ENCODE peak calls at places on chromosomes 12 and 14, in ten cellular contexts. One of them, this sample, is unnamed.

GRCh38 chr14:90755661-90756304 is 60.4 kb downstream of the TTC7B start:
- DNase-seq in ovary: no peak
- DNase-seq in fibroblast of lung: no peak
- DNase-seq in hepatocyte: no peak
- DNase-seq in heart left ventricle: no peak
- DNase-seq in GM23248: peak; percentile 40
- DNase-seq in colonic mucosa: no peak
- DNase-seq in esophagus squamous epithelium: no peak
- DNase-seq in lower lobe of right lung: no peak
- DNase-seq in breast epithelium: no peak
- DNase-seq in this sample: no peak

GRCh38 chr14:24959791-24960331 is 90.1 kb downstream of the STXBP6 start:
- DNase-seq in ovary: no peak
- DNase-seq in fibroblast of lung: no peak
- DNase-seq in hepatocyte: peak; percentile 60
- DNase-seq in heart left ventricle: no peak
- DNase-seq in GM23248: no peak
- DNase-seq in colonic mucosa: no peak
- DNase-seq in esophagus squamous epithelium: no peak
- DNase-seq in lower lobe of right lung: no peak
- DNase-seq in breast epithelium: no peak
- DNase-seq in this sample: no peak

GRCh38 chr14:71123579-71124135 is 216.4 kb downstream of the PCNX1 start:
- DNase-seq in ovary: no peak
- DNase-seq in fibroblast of lung: no peak
- DNase-seq in hepatocyte: no peak
- DNase-seq in heart left ventricle: no peak
- DNase-seq in GM23248: no peak
- DNase-seq in colonic mucosa: no peak
- DNase-seq in esophagus squamous epithelium: no peak
- DNase-seq in lower lobe of right lung: no peak
- DNase-seq in breast epithelium: no peak
- DNase-seq in this sample: no peak

GRCh38 chr12:7832059-7832696 is 40.5 kb downstream of the SLC2A14 start:
- DNase-seq in ovary: no peak
- DNase-seq in fibroblast of lung: peak; percentile 54
- DNase-seq in hepatocyte: peak; percentile 54
- DNase-seq in heart left ventricle: no peak
- DNase-seq in GM23248: peak; percentile 82
- DNase-seq in colonic mucosa: no peak
- DNase-seq in esophagus squamous epithelium: no peak
- DNase-seq in lower lobe of right lung: no peak
- DNase-seq in breast epithelium: no peak
- DNase-seq in this sample: peak; percentile 43

GRCh38 chr12:131991816-131992430 is 42.2 kb downstream of the EP400 start:
- DNase-seq in ovary: no peak
- DNase-seq in fibroblast of lung: peak; percentile 75
- DNase-seq in hepatocyte: no peak
- DNase-seq in heart left ventricle: no peak
- DNase-seq in GM23248: no peak
- DNase-seq in colonic mucosa: no peak
- DNase-seq in esophagus squamous epithelium: no peak
- DNase-seq in lower lobe of right lung: no peak
- DNase-seq in breast epithelium: no peak
- DNase-seq in this sample: peak; percentile 68

GRCh38 chr14:103071544-103072251 is 12.3 kb upstream of the LBHD2 start:
- DNase-seq in ovary: no peak
- DNase-seq in fibroblast of lung: no peak
- DNase-seq in hepatocyte: no peak
- DNase-seq in heart left ventricle: peak; percentile 62
- DNase-seq in GM23248: peak; percentile 42
- DNase-seq in colonic mucosa: peak; percentile 64
- DNase-seq in esophagus squamous epithelium: no peak
- DNase-seq in lower lobe of right lung: peak; percentile 91
- DNase-seq in breast epithelium: no peak
- DNase-seq in this sample: no peak

GRCh38 chr14:53845813-53846693 is 110.6 kb downstream of the BMP4 start:
- DNase-seq in ovary: no peak
- DNase-seq in fibroblast of lung: no peak
- DNase-seq in hepatocyte: peak; percentile 32
- DNase-seq in heart left ventricle: no peak
- DNase-seq in GM23248: no peak
- DNase-seq in colonic mucosa: no peak
- DNase-seq in esophagus squamous epithelium: no peak
- DNase-seq in lower lobe of right lung: no peak
- DNase-seq in breast epithelium: no peak
- DNase-seq in this sample: no peak

GRCh38 chr14:80054020-80054419 is 157.3 kb downstream of the DIO2 start:
- DNase-seq in ovary: no peak
- DNase-seq in fibroblast of lung: no peak
- DNase-seq in hepatocyte: no peak
- DNase-seq in heart left ventricle: no peak
- DNase-seq in GM23248: no peak
- DNase-seq in colonic mucosa: no peak
- DNase-seq in esophagus squamous epithelium: no peak
- DNase-seq in lower lobe of right lung: no peak
- DNase-seq in breast epithelium: no peak
- DNase-seq in this sample: no peak

GRCh38 chr14:53929871-53930685 is 26.5 kb downstream of the BMP4 start:
- DNase-seq in ovary: no peak
- DNase-seq in fibroblast of lung: no peak
- DNase-seq in hepatocyte: peak; percentile 62
- DNase-seq in heart left ventricle: no peak
- DNase-seq in GM23248: no peak
- DNase-seq in colonic mucosa: peak; percentile 59
- DNase-seq in esophagus squamous epithelium: no peak
- DNase-seq in lower lobe of right lung: no peak
- DNase-seq in breast epithelium: no peak
- DNase-seq in this sample: no peak

GRCh38 chr12:66241061-66242043 is 52.3 kb downstream of the IRAK3 start:
- DNase-seq in ovary: no peak
- DNase-seq in fibroblast of lung: peak; percentile 79
- DNase-seq in hepatocyte: no peak
- DNase-seq in heart left ventricle: no peak
- DNase-seq in GM23248: peak; percentile 89
- DNase-seq in colonic mucosa: no peak
- DNase-seq in esophagus squamous epithelium: no peak
- DNase-seq in lower lobe of right lung: no peak
- DNase-seq in breast epithelium: no peak
- DNase-seq in this sample: peak; percentile 76

GRCh38 chr14:48857366-48857765 is 728.8 kb downstream of the RPS29 start:
- DNase-seq in ovary: no peak
- DNase-seq in fibroblast of lung: no peak
- DNase-seq in hepatocyte: no peak
- DNase-seq in heart left ventricle: no peak
- DNase-seq in GM23248: no peak
- DNase-seq in colonic mucosa: no peak
- DNase-seq in esophagus squamous epithelium: no peak
- DNase-seq in lower lobe of right lung: no peak
- DNase-seq in breast epithelium: no peak
- DNase-seq in this sample: no peak

DNA sequence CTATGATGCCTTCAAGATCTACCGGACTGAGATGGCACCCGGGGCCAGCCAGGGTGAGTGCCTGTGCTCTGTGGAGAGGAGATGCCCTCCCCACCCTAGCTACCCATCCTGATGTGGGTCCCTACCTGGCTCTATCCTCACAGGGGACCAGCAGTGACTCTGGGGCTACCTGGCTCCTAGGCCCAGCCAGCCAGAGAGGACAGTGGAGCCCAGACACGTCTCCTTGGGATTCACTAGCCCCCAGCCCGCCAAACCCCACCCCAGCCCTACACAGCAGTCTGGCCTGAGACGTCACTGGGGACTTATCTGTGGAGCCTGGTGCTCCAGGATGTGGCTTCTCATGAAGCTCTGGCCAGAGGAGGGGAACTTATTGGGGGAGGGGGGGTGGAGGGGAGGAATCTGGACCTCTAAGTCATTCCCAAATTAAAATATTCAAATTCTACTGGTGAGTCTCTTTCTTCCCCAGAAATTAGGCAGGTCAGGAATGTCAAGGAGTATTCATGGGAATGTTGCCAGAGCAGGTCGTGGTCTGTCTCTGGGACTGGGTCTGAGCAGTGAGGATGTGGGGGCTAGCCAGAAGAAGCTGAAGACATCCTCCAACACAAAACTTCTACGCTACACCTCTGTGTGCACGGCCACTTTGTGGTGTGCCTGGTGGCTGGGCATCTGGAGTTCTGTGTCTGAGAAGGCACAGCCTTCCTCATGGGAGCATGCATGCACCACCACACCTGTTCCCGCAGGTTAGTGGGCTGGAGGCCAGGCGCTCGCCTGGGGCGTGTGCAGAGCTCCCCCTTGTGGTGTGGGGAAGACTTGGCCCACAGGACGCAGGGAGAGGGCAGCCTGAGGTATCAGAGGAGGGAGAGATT is 2.7 kb downstream of the CMTM5 start:
- DNase-seq in ovary: peak; percentile 58
- DNase-seq in fibroblast of lung: peak; percentile 10
- DNase-seq in hepatocyte: peak; percentile 79
- DNase-seq in heart left ventricle: peak; percentile 81
- DNase-seq in GM23248: peak; percentile 63
- DNase-seq in colonic mucosa: peak; percentile 71
- DNase-seq in esophagus squamous epithelium: no peak
- DNase-seq in lower lobe of right lung: peak; percentile 82
- DNase-seq in breast epithelium: peak; percentile 62
- DNase-seq in this sample: no peak
- H3K9me3 ChIP-seq in ovary: no peaks in the 10 kb centered on the region
- H3K9me3 ChIP-seq in fibroblast of lung: no peaks in the 10 kb centered on the region
- H3K9me3 ChIP-seq in hepatocyte: no peaks in the 10 kb centered on the region
- H3K9me3 ChIP-seq in heart left ventricle: no peaks in the 10 kb centered on the region
- H3K9me3 ChIP-seq in GM23248: no peaks in the 10 kb centered on the region
- H3K9me3 ChIP-seq in colonic mucosa: no peaks in the 10 kb centered on the region
- H3K9me3 ChIP-seq in esophagus squamous epithelium: no peaks in the 10 kb centered on the region
- H3K9me3 ChIP-seq in lower lobe of right lung: no peaks in the 10 kb centered on the region
- H3K9me3 ChIP-seq in breast epithelium: no peaks in the 10 kb centered on the region
- H3K9me3 ChIP-seq in this sample: no peaks in the 10 kb centered on the region

DNA sequence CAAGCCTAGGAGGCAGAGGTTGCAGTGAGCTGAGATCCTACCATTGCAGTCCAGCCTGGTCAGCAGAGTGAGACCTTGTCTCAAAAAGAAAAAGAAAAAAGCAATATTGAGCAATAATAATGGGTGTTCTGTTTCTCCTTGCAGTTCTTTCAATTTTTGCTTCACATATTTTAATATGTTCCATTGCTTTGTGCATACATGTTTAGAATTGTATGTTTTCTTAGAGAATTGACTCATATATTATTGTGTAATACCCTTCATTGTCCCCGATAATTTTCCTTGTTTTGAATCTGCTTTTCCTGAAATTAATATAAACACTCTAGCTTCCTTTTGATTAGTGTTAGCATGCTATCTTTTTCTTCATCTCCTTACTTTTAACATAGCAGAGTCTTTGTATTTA is 138.4 kb upstream of the NPAS3 start:
- DNase-seq in ovary: no peak
- DNase-seq in fibroblast of lung: no peak
- DNase-seq in hepatocyte: no peak
- DNase-seq in heart left ventricle: no peak
- DNase-seq in GM23248: no peak
- DNase-seq in colonic mucosa: no peak
- DNase-seq in esophagus squamous epithelium: no peak
- DNase-seq in lower lobe of right lung: no peak
- DNase-seq in breast epithelium: no peak
- DNase-seq in this sample: no peak
- H3K9me3 ChIP-seq in ovary: no peaks in the 10 kb centered on the region
- H3K9me3 ChIP-seq in fibroblast of lung: no peaks in the 10 kb centered on the region
- H3K9me3 ChIP-seq in hepatocyte: no peaks in the 10 kb centered on the region
- H3K9me3 ChIP-seq in heart left ventricle: peaks cover 4% of the 10 kb centered on the region
- H3K9me3 ChIP-seq in GM23248: no peaks in the 10 kb centered on the region
- H3K9me3 ChIP-seq in colonic mucosa: no peaks in the 10 kb centered on the region
- H3K9me3 ChIP-seq in esophagus squamous epithelium: no peaks in the 10 kb centered on the region
- H3K9me3 ChIP-seq in lower lobe of right lung: peaks cover 31% of the 10 kb centered on the region
- H3K9me3 ChIP-seq in breast epithelium: peaks cover 33% of the 10 kb centered on the region
- H3K9me3 ChIP-seq in this sample: no peaks in the 10 kb centered on the region

DNA sequence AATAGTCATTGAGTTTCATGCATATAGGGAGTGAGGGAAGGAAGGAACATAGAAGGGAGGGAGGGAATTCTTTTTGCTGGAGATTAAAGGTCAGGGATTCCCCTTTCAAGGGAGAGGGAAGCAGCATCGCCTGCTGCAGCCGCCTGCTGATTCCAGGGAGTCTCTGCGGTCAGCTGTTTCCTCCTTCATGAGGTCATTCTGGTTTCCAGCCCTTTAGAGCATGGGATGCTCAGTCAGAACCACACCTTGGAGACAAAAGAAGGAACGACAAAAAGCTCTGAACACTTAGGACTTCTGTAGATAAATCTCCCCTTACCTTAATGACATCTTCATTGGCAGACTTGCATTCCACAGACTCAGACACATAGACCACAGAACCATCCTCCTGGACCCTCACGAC is 923.0 kb upstream of the TMEM132C start:
- DNase-seq in ovary: no peak
- DNase-seq in fibroblast of lung: peak; percentile 25
- DNase-seq in hepatocyte: no peak
- DNase-seq in heart left ventricle: no peak
- DNase-seq in GM23248: peak; percentile 41
- DNase-seq in colonic mucosa: no peak
- DNase-seq in esophagus squamous epithelium: no peak
- DNase-seq in lower lobe of right lung: no peak
- DNase-seq in breast epithelium: no peak
- DNase-seq in this sample: peak; percentile 18
- H3K9me3 ChIP-seq in ovary: no peaks in the 10 kb centered on the region
- H3K9me3 ChIP-seq in fibroblast of lung: no peaks in the 10 kb centered on the region
- H3K9me3 ChIP-seq in hepatocyte: no peaks in the 10 kb centered on the region
- H3K9me3 ChIP-seq in heart left ventricle: no peaks in the 10 kb centered on the region
- H3K9me3 ChIP-seq in GM23248: no peaks in the 10 kb centered on the region
- H3K9me3 ChIP-seq in colonic mucosa: no peaks in the 10 kb centered on the region
- H3K9me3 ChIP-seq in esophagus squamous epithelium: no peaks in the 10 kb centered on the region
- H3K9me3 ChIP-seq in lower lobe of right lung: no peaks in the 10 kb centered on the region
- H3K9me3 ChIP-seq in breast epithelium: no peaks in the 10 kb centered on the region
- H3K9me3 ChIP-seq in this sample: no peaks in the 10 kb centered on the region

GRCh38 chr12:31845613-31846321 is 113.4 kb upstream of the RESF1 start:
- DNase-seq in ovary: no peak
- DNase-seq in fibroblast of lung: no peak
- DNase-seq in hepatocyte: peak; percentile 13
- DNase-seq in heart left ventricle: no peak
- DNase-seq in GM23248: no peak
- DNase-seq in colonic mucosa: no peak
- DNase-seq in esophagus squamous epithelium: no peak
- DNase-seq in lower lobe of right lung: no peak
- DNase-seq in breast epithelium: no peak
- DNase-seq in this sample: no peak

GRCh38 chr12:31850268-31850667 is 108.9 kb upstream of the RESF1 start:
- DNase-seq in ovary: no peak
- DNase-seq in fibroblast of lung: no peak
- DNase-seq in hepatocyte: no peak
- DNase-seq in heart left ventricle: no peak
- DNase-seq in GM23248: no peak
- DNase-seq in colonic mucosa: no peak
- DNase-seq in esophagus squamous epithelium: no peak
- DNase-seq in lower lobe of right lung: no peak
- DNase-seq in breast epithelium: no peak
- DNase-seq in this sample: no peak

GRCh38 chr12:31849090-31849687 is 110.0 kb upstream of the RESF1 start:
- DNase-seq in ovary: no peak
- DNase-seq in fibroblast of lung: peak; percentile 22
- DNase-seq in hepatocyte: no peak
- DNase-seq in heart left ventricle: no peak
- DNase-seq in GM23248: no peak
- DNase-seq in colonic mucosa: no peak
- DNase-seq in esophagus squamous epithelium: no peak
- DNase-seq in lower lobe of right lung: no peak
- DNase-seq in breast epithelium: no peak
- DNase-seq in this sample: peak; percentile 14

GRCh38 chr12:31843399-31844095 is 114.7 kb upstream of the AMN1 start:
- DNase-seq in ovary: no peak
- DNase-seq in fibroblast of lung: no peak
- DNase-seq in hepatocyte: no peak
- DNase-seq in heart left ventricle: no peak
- DNase-seq in GM23248: no peak
- DNase-seq in colonic mucosa: no peak
- DNase-seq in esophagus squamous epithelium: no peak
- DNase-seq in lower lobe of right lung: no peak
- DNase-seq in breast epithelium: no peak
- DNase-seq in this sample: no peak

GRCh38 chr12:31846405-31846804 is 112.8 kb upstream of the RESF1 start:
- DNase-seq in ovary: no peak
- DNase-seq in fibroblast of lung: no peak
- DNase-seq in hepatocyte: no peak
- DNase-seq in heart left ventricle: no peak
- DNase-seq in GM23248: no peak
- DNase-seq in colonic mucosa: no peak
- DNase-seq in esophagus squamous epithelium: no peak
- DNase-seq in lower lobe of right lung: no peak
- DNase-seq in breast epithelium: no peak
- DNase-seq in this sample: no peak
- H3K9me3 ChIP-seq in ovary: no peaks in the 10 kb centered on the region
- H3K9me3 ChIP-seq in fibroblast of lung: no peaks in the 10 kb centered on the region
- H3K9me3 ChIP-seq in hepatocyte: peaks cover 16% of the 10 kb centered on the region
- H3K9me3 ChIP-seq in heart left ventricle: peaks cover 17% of the 10 kb centered on the region
- H3K9me3 ChIP-seq in GM23248: peaks cover 6% of the 10 kb centered on the region
- H3K9me3 ChIP-seq in colonic mucosa: peaks cover 4% of the 10 kb centered on the region
- H3K9me3 ChIP-seq in esophagus squamous epithelium: no peaks in the 10 kb centered on the region
- H3K9me3 ChIP-seq in lower lobe of right lung: peaks cover 31% of the 10 kb centered on the region
- H3K9me3 ChIP-seq in breast epithelium: no peaks in the 10 kb centered on the region
- H3K9me3 ChIP-seq in this sample: peaks cover 10% of the 10 kb centered on the region